ENCODE peak calls at places on chromosomes 16 and 17, in nine cellular contexts. R, B, N, Q, H, Y, S, K and T are unnamed samples.

GRCh38 chr17:76707985-76708807 is 2.6 kb downstream of the MXRA7 start:
- DNase-seq in Y (no peak), K (no peak), R (peak), N (no peak), B (peak), Q (peak), H (no peak), S (no peak), T (no peak)

GRCh38 chr17:43658890-43659289 is 2.8 kb downstream of the MEOX1 start:
- DNase-seq in R (no peak), Q (no peak), H (no peak), Y (no peak), N (no peak), K (no peak), B (no peak), S (no peak), T (no peak)

GRCh38 chr16:67071476-67072048 is 38.2 kb upstream of the PHAF1 start:
- DNase-seq in B (no peak), H (no peak), S (no peak), Y (no peak), N (no peak), K (no peak), Q (no peak), R (no peak), T (no peak)

GRCh38 chr17:68195667-68196393 is 52.0 kb upstream of the AMZ2 start:
- DNase-seq in S (no peak), K (no peak), R (peak), H (no peak), Y (no peak), Q (no peak), B (no peak), N (no peak), T (no peak)

GRCh38 chr16:20020083-20020482 is 53.6 kb downstream of the GPR139 start:
- DNase-seq in S (no peak), Q (no peak), K (no peak), R (no peak), N (no peak), B (no peak), Y (no peak), H (no peak), T (no peak)

GRCh38 chr17:688100-688989 is 26.3 kb downstream of the VPS53 start:
- DNase-seq in N (no peak), R (no peak), B (no peak), H (no peak), K (no peak), Y (no peak), S (no peak), Q (peak), T (no peak)

GRCh38 chr16:87582221-87582965 is 19.9 kb upstream of the JPH3 start:
- DNase-seq in K (no peak), Q (peak), H (no peak), B (no peak), N (no peak), S (no peak), R (no peak), Y (peak), T (no peak)

GRCh38 chr16:22375117-22375962 is 921 bp upstream of the CDR2 start:
- DNase-seq in K (no peak), H (no peak), Y (no peak), S (no peak), Q (no peak), N (no peak), B (no peak), R (peak), T (no peak)

GRCh38 chr16:70703041-70703834 is 17.4 kb upstream of the MTSS2 start:
- DNase-seq in R (peak), Q (peak), H (peak), N (no peak), Y (peak), K (no peak), S (no peak), B (peak), T (no peak)

GRCh38 chr16:55508271-55508921 is 476 bp upstream of the LPCAT2 start:
- DNase-seq in N (no peak), S (no peak), H (no peak), Q (peak), Y (no peak), K (no peak), B (no peak), R (no peak), T (peak)

GRCh38 chr16:10926094-10926493 is 16.2 kb downstream of the DEXI start:
- DNase-seq in S (no peak), K (no peak), Y (no peak), R (no peak), H (no peak), Q (no peak), N (no peak), B (no peak), T (no peak)

GRCh38 chr17:27762527-27763305 is 37.6 kb downstream of the NOS2 start:
- DNase-seq in Y (no peak), Q (peak), S (no peak), B (no peak), H (no peak), N (no peak), K (no peak), R (peak), T (no peak)

GRCh38 chr16:50368410-50369132 is at the start of gene BRD7:
- DNase-seq in H (peak), Y (no peak), S (no peak), B (peak), Q (peak), K (peak), N (peak), R (peak), T (peak)
- TF ChIP-seq CTCF in H (peak), Y (no peak), S (no peak), B (peak), Q (peak), K (peak), N (peak), R (peak), T (peak)

GRCh38 chr17:42529054-42529453 is 7.0 kb upstream of the NAGLU start:
- DNase-seq in K (no peak), Q (no peak), B (no peak), R (no peak), H (no peak), Y (no peak), S (no peak), N (no peak), T (no peak)

GRCh38 chr17:42535400-42536047 is 517 bp upstream of the NAGLU start:
- DNase-seq in K (no peak), R (no peak), Y (no peak), N (no peak), H (no peak), S (no peak), B (no peak), Q (no peak), T (no peak)

GRCh38 chr17:42530952-42531454 is 5.0 kb upstream of the NAGLU start:
- DNase-seq in K (no peak), R (no peak), Y (no peak), Q (no peak), N (no peak), B (no peak), S (no peak), H (no peak), T (no peak)

GRCh38 chr17:42527932-42528331 is 8.1 kb upstream of the NAGLU start:
- DNase-seq in N (no peak), B (no peak), H (no peak), S (no peak), Q (no peak), R (no peak), K (no peak), Y (no peak), T (no peak)

GRCh38 chr17:42531455-42532354 is 4.3 kb upstream of the NAGLU start:
- DNase-seq in Y (no peak), B (peak), R (peak), N (peak), K (peak), S (no peak), Q (peak), H (no peak), T (peak)
- TF ChIP-seq CTCF in Y (peak), B (peak), R (peak), N (peak), K (peak), S (no peak), Q (peak), H (peak), T (peak)

DNA sequence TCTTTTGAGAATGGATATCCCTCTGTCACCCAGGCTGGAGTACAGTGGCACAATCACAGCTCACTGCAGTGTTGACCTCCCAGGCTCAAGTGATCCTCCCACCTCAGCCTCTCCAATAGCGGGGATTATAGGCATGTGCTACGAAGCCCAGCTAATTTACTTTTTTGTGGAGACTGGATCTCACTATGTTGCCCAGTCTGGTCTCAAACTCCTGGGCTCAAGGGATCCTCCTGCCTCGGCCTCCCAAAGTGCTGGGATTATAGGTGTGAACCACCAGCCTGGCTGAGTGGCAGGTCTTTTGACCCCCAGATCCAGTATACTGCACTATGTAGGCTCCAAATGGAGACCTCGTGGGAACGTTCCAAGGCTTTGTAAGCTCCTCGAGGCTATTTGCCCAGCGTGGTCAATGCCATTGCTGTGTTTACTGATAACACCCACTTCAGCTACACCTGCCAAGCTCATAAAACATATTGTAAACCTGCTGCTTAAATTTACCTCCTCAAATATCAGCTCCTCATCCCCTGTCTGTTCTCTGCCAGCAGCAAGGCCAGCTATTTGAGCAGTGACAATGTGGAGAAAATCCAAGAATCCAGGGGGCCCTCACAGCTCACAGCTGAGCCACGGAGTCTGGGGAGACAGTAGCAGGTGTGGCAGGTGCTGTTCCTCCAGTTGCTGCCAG is 16.2 kb upstream of the KIFC3 start:
- DNase-seq in H (no peak), K (no peak), N (peak), S (no peak), R (no peak), Q (no peak), Y (no peak), B (no peak), T (no peak)
- TF ChIP-seq CTCF in H (no peak), K (no peak), N (no peak), S (no peak), R (no peak), Q (no peak), Y (no peak), B (no peak), T (no peak)

DNA sequence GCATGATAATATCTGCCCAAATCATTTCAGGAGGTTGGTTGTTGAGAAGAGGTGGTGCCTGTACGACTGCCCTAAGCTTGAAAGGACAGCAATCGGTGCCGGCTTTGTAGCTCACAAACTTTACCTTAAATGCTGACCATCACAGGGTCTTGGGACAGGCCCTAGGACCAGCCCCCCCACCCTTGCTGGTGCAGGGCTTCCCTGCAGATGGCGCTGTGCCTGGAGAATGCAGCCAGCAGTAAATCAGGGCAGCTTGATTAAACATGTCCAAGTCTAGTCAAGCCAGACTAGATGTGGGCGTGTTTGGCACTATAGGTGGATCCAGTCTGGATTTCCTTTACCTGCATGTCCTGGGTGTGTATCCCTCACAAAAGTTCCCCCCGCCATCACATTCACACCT is 135.5 kb upstream of the CRHR1 start:
- DNase-seq in B (no peak), Q (no peak), N (no peak), K (no peak), R (no peak), Y (no peak), H (no peak), S (no peak), T (no peak)
- TF ChIP-seq CTCF in B (no peak), Q (no peak), N (no peak), K (no peak), R (no peak), Y (no peak), H (no peak), S (peak), T (peak)

DNA sequence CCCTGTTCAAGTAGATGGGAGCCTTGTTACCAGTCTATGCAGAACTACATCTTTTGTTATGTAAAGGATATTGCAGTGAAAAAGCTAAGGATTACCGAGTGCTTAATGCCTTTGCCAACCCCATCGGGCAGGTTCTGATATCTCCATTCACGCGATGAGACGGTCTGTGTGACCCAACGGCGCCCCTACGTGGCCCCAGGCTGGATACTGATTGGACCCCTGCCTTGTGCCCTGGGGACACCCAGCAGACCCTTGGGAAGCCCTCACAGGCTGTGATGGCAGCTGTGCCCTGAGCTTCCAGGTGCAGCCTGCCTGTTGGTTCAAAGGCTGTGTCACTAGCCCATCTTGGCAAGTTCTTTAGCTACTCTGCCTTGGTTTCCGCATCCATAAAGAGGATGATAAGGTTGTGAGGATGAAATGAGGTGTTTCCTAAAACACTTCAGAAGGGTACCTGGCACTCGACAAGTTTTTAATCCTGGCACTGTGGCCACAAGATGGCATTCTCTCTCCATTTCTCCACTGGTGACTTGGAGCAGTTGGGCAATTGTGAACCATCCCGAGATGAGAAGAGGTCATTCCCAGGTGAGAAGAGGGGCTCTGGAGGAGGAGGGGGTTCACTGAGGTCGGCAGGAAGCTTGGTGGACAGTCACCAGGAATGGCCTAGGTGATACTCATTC is 33.6 kb downstream of the HAPSTR1 start:
- DNase-seq in H (no peak), N (no peak), K (no peak), Y (no peak), S (no peak), Q (no peak), B (no peak), R (no peak), T (no peak)
- TF ChIP-seq CTCF in H (no peak), N (no peak), K (no peak), Y (no peak), S (no peak), Q (no peak), B (peak), R (no peak), T (no peak)